ENCODE peak calls at places on chromosomes 12 and 14, in four cellular contexts. R is Caco-2, W is substantia nigra, X is H9. Z is an unnamed sample.

GRCh38 chr14:54133896-54134295 is 177.3 kb upstream of the BMP4 start:
- DNase-seq in X (no peak), R (peak; percentile 67), W (no peak), Z (no peak)

GRCh38 chr12:39127401-39127800 is 222.0 kb upstream of the CPNE8 start:
- DNase-seq in W (no peak), R (peak; percentile 14), X (no peak), Z (peak; percentile 42)

GRCh38 chr12:108346727-108347710 is 7.9 kb upstream of the CMKLR1 start:
- DNase-seq in R (no peak), W (no peak), X (no peak), Z (no peak)

GRCh38 chr14:67623114-67623513 is 3.4 kb downstream of the ARG2 start:
- DNase-seq in X (no peak), W (no peak), R (no peak), Z (no peak)

GRCh38 chr14:105019861-105020814 is 745 bp downstream of the CDCA4 start:
- DNase-seq in R (peak; percentile 63), X (no peak), W (no peak), Z (no peak)

GRCh38 chr12:122001379-122002209 is 20.1 kb upstream of the BCL7A start:
- DNase-seq in R (no peak), W (no peak), X (peak; percentile 59), Z (no peak)

GRCh38 chr12:91274886-91275285 is 92.3 kb upstream of the DCN start:
- DNase-seq in W (no peak), R (no peak), X (no peak), Z (no peak)

GRCh38 chr12:130969223-130969622 is 15.5 kb downstream of the ADGRD1 start:
- DNase-seq in W (no peak), X (peak; percentile 14), R (no peak), Z (no peak)

GRCh38 chr12:58443273-58443980 is 476.9 kb downstream of the LRIG3 start:
- DNase-seq in W (no peak), R (no peak), X (peak; percentile 45), Z (no peak)

GRCh38 chr14:32512813-32513212 is 183.7 kb downstream of the AKAP6 start:
- DNase-seq in R (no peak), X (no peak), W (no peak), Z (no peak)

GRCh38 chr12:67515679-67516363 is 132.7 kb upstream of the DYRK2 start:
- DNase-seq in X (no peak), R (no peak), W (no peak), Z (no peak)

GRCh38 chr14:53260286-53260685 is 107.2 kb upstream of the DDHD1 start:
- DNase-seq in R (no peak), X (no peak), W (no peak), Z (no peak)

GRCh38 chr12:28583771-28584261 is 393.6 kb downstream of the CCDC91 start:
- DNase-seq in X (no peak), R (no peak), W (no peak), Z (peak; percentile 85)

GRCh38 chr12:107486140-107486892 is 199.3 kb upstream of the PWP1 start:
- DNase-seq in X (no peak), R (no peak), W (no peak), Z (no peak)

GRCh38 chr12:101127521-101128219 is 82.4 kb downstream of the SLC5A8 start:
- DNase-seq in X (no peak), W (no peak), R (no peak), Z (peak; percentile 88)

GRCh38 chr12:109815874-109816617 is 17.2 kb downstream of the TRPV4 start:
- DNase-seq in W (no peak), X (no peak), R (no peak), Z (no peak)

GRCh38 chr12:108634225-108634795 is 616 bp upstream of the SELPLG start:
- DNase-seq in R (no peak), W (no peak), X (peak; percentile 54), Z (peak; percentile 78)

GRCh38 chr12:45596366-45596765 is 133.1 kb upstream of the ARID2 start:
- DNase-seq in X (no peak), W (no peak), R (peak; percentile 60), Z (no peak)

GRCh38 chr12:129847063-129847462 is 56.8 kb downstream of the TMEM132D start:
- DNase-seq in W (no peak), X (no peak), R (no peak), Z (no peak)

GRCh38 chr12:62933871-62934798 is 815 bp downstream of the PPM1H start:
- DNase-seq in X (peak; percentile 67), W (no peak), R (peak; percentile 46), Z (peak; percentile 49)

GRCh38 chr12:7039403-7039802 is 21.1 kb upstream of the C1S start:
- DNase-seq in R (no peak), W (no peak), X (no peak), Z (no peak)

GRCh38 chr12:67453181-67453580 is 184.0 kb downstream of the CAND1 start:
- DNase-seq in R (no peak), X (no peak), W (no peak), Z (no peak)

GRCh38 chr12:105318651-105319483 is 11.6 kb upstream of the C12orf75 start:
- DNase-seq in W (no peak), X (no peak), R (no peak), Z (no peak)

GRCh38 chr14:87643005-87643404 is 350.0 kb downstream of the GALC start:
- DNase-seq in R (no peak), W (no peak), X (no peak), Z (no peak)

GRCh38 chr14:55881577-55882241 is 236.5 kb upstream of the PELI2 start:
- DNase-seq in X (peak; percentile 69), R (no peak), W (no peak), Z (peak; percentile 43)

GRCh38 chr14:65242732-65243134 is 140.4 kb upstream of the MAX start:
- DNase-seq in X (no peak), R (peak; percentile 21), W (no peak), Z (no peak)

GRCh38 chr12:19181666-19182426 is 52.3 kb downstream of the PLEKHA5 start:
- DNase-seq in R (no peak), X (no peak), W (no peak), Z (no peak)

GRCh38 chr12:1912580-1913376 is 5.7 kb downstream of the CACNA2D4 start:
- DNase-seq in R (no peak), W (no peak), X (peak; percentile 36), Z (peak; percentile 32)

GRCh38 chr14:64507376-64508156 is 3.0 kb downstream of the ZBTB1 start:
- DNase-seq in X (no peak), R (no peak), W (no peak), Z (no peak)

GRCh38 chr14:71328183-71328582 is 420.9 kb downstream of the PCNX1 start:
- DNase-seq in R (no peak), X (no peak), W (no peak), Z (no peak)